ENCODE peak calls at places on chromosomes 6 and 20, in five cellular contexts. P is HFFc6, T is colonic mucosa, U is fibroblast of the aortic adventitia, C is MCF 10A. K is an unnamed sample.

GRCh38 chr20:41170386-41171105 is 33.2 kb downstream of the PLCG1 start:
- DNase-seq in P (no peak), T (peak; percentile 13), U (no peak), C (no peak), K (no peak)

GRCh38 chr6:47230579-47230978 is 79.1 kb downstream of the TNFRSF21 start:
- DNase-seq in P (no peak), T (peak; percentile 65), U (no peak), C (no peak), K (no peak)

GRCh38 chr6:3438190-3439167 is 18.4 kb downstream of the SLC22A23 start:
- DNase-seq in P (no peak), T (peak; percentile 42), U (peak; percentile 80), C (peak; percentile 77), K (no peak)

GRCh38 chr6:53939830-53940229 is 145.0 kb downstream of the LRRC1 start:
- DNase-seq in P (no peak), T (no peak), U (no peak), C (no peak), K (no peak)

GRCh38 chr6:72819609-72820008 is 197.7 kb downstream of the KCNQ5 start:
- DNase-seq in P (no peak), T (no peak), U (no peak), C (peak; percentile 53), K (no peak)

GRCh38 chr6:168393126-168393870 is 47.7 kb upstream of the SMOC2 start:
- DNase-seq in P (no peak), T (no peak), U (no peak), C (no peak), K (no peak)

GRCh38 chr20:38446441-38447209 is 11.5 kb upstream of the SNHG17 start:
- DNase-seq in P (peak; percentile 84), T (peak; percentile 92), U (peak; percentile 94), C (peak; percentile 85), K (peak; percentile 88)

GRCh38 chr6:47769951-47770350 is 11.9 kb upstream of the OPN5 start:
- DNase-seq in P (no peak), T (no peak), U (no peak), C (no peak), K (no peak)

GRCh38 chr20:46230811-46231282 is 77.5 kb downstream of the CDH22 start:
- DNase-seq in P (no peak), T (no peak), U (peak; percentile 36), C (peak; percentile 47), K (peak; percentile 21)

GRCh38 chr6:157658301-157658700 is 164.7 kb upstream of the SNX9 start:
- DNase-seq in P (no peak), T (no peak), U (no peak), C (no peak), K (no peak)

GRCh38 chr20:36098364-36098763 is 56.2 kb upstream of the EPB41L1 start:
- DNase-seq in P (no peak), T (peak; percentile 76), U (peak; percentile 71), C (peak; percentile 82), K (peak; percentile 83)

GRCh38 chr6:3822747-3823445 is 26.3 kb upstream of the FAM50B start:
- DNase-seq in P (no peak), T (no peak), U (peak; percentile 65), C (no peak), K (peak; percentile 34)

GRCh38 chr6:25050356-25050755 is 114.6 kb upstream of the RIPOR2 start:
- DNase-seq in P (peak; percentile 78), T (no peak), U (peak; percentile 30), C (peak; percentile 69), K (peak; percentile 90)

GRCh38 chr6:148869589-148869988 is 122.8 kb downstream of the UST start:
- DNase-seq in P (peak; percentile 93), T (no peak), U (peak; percentile 72), C (peak; percentile 90), K (no peak)

GRCh38 chr6:37673436-37673835 is 24.2 kb downstream of the MDGA1 start:
- DNase-seq in P (no peak), T (no peak), U (no peak), C (no peak), K (no peak)

GRCh38 chr6:11149551-11149950 is 38.0 kb upstream of the ERVFRD-1 start:
- DNase-seq in P (no peak), T (no peak), U (no peak), C (no peak), K (no peak)

GRCh38 chr20:38685853-38686473 is 38.3 kb upstream of the SLC32A1 start:
- DNase-seq in P (peak; percentile 12), T (peak; percentile 38), U (peak; percentile 47), C (peak; percentile 59), K (peak; percentile 50)

GRCh38 chr6:71509142-71509541 is 220.5 kb downstream of the OGFRL1 start:
- DNase-seq in P (no peak), T (no peak), U (no peak), C (no peak), K (peak; percentile 2)

DNA sequence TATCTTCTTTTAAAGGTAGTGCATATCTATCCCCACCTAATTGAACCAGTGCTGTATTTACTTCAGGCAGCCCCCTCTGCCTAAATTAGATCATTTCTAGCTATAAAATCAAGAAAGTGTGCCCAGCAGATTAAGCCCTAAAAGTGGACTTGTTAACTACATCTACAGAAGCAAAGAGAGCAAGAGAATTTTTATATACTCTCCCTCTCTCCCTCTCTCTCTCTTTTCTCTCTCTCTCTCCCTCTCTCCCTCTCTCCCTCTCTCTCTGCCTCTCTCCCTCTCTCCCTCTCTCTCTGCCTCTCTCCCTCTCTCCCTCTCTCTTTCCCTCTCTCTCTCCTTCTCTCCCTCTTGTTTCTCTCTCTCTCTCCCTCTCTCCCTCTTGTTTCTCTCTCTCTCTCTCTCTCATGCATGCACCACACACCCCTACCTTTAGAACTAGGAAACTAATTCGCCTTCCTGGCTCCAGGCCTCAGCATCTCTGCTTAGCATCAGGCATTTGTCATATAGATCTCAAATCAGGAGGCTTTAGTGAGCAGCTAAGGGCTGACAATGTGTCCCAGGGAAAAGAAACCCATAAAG is 71.4 kb downstream of the FOXA2 start:
- DNase-seq in P (no peak), T (no peak), U (no peak), C (no peak), K (no peak)
- TF ChIP-seq CTCF in P (no peak), T (no peak), U (no peak), C (no peak), K (no peak)

GRCh38 chr6:161748535-161749386 is 474.9 kb upstream of the AGPAT4 start:
- DNase-seq in P (no peak), T (peak; percentile 34), U (no peak), C (peak; percentile 67), K (peak; percentile 5)
- TF ChIP-seq CTCF in P (peak; percentile 39), T (no peak), U (no peak), C (peak; percentile 52), K (peak; percentile 26)

GRCh38 chr20:12968472-12968871 is 40.3 kb upstream of the SPTLC3 start:
- DNase-seq in P (no peak), T (no peak), U (no peak), C (no peak), K (no peak)

GRCh38 chr20:12967932-12968331 is 40.8 kb upstream of the SPTLC3 start:
- DNase-seq in P (no peak), T (no peak), U (no peak), C (no peak), K (no peak)

GRCh38 chr20:12965212-12965879 is 43.4 kb upstream of the SPTLC3 start:
- DNase-seq in P (no peak), T (no peak), U (no peak), C (no peak), K (no peak)

GRCh38 chr20:12965880-12966270 is 42.9 kb upstream of the SPTLC3 start:
- DNase-seq in P (no peak), T (no peak), U (no peak), C (no peak), K (no peak)

GRCh38 chr20:12966468-12967085 is 42.2 kb upstream of the SPTLC3 start:
- DNase-seq in P (no peak), T (no peak), U (peak; percentile 75), C (peak; percentile 40), K (peak; percentile 45)
- TF ChIP-seq CTCF in P (peak; percentile 19), T (no peak), U (peak; percentile 68), C (peak; percentile 51), K (peak; percentile 8)

GRCh38 chr6:41682966-41683459 is 44.7 kb downstream of the MDFI start:
- DNase-seq in P (no peak), T (no peak), U (peak; percentile 21), C (no peak), K (no peak)
- TF ChIP-seq CTCF in P (no peak), T (no peak), U (no peak), C (no peak), K (no peak)

DNA sequence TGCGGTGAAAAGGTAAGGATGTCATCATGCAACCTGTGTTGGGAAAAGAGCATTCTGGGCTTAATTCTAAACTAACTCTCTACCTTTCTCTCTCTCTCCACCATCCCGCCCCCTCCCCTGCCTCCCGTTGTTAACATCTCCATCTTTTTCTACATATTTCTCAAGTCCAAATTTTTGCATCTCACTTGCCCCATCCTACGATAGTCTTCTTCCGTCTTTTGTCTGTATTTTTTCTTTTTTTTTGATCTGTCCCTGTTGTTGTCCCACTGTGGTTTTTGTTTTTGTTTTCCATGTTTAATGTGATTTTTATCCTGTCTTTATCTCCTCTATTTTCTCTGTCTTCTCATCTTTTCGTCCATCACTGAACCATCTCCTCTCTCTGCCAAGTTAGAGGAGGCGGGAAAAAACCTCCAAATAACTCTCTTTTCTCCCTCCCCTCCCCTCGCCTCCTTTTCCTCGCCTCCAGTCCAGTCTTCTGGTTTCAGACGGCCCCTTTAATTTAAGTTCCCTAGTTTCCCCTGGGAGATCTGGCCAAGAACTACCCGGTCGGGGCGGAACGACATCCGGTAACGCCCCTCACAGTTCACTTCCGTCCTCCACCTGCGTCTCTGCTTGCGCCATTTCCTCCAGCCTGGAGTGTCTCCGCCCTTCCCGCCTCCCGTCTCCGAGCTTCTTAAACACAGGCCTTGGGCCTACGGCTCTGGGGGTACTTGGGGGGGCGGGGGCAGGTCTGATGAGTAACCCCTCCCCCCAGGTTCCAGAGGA is at the start of gene NFKBIL1:
- DNase-seq in P (peak; percentile 93), T (peak; percentile 95), U (peak; percentile 99), C (peak; percentile 96), K (peak; percentile 94)
- TF ChIP-seq CTCF in P (peak; percentile 13), T (no peak), U (no peak), C (no peak), K (no peak)

DNA sequence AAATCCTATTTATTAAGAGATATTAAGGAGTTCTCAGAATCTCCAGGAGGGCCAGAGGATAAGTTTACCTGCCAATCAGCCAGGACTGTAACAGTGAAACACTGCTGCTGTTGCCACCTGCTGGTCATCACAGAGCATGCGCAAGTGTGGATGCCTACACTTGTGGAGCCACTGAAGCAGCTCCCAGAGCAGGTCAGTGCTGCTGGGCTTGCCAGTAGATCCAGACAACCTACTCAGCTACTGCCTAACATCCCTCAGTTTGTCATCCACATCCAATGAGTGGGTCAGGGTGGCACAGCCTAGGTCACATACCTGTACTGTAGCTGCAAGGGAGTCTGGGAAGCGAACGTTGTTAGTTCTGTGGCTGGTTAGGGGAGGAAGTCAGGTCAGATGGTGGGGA is 18.3 kb upstream of the NHSL1 start:
- DNase-seq in P (peak; percentile 57), T (peak; percentile 73), U (peak; percentile 61), C (peak; percentile 54), K (peak; percentile 35)
- TF ChIP-seq CTCF in P (peak; percentile 90), T (peak; percentile 65), U (peak; percentile 81), C (peak; percentile 56), K (peak; percentile 77)

K was measured in endothelial cell of umbilical vein.